ENCODE peak calls at places on chromosomes 7 and 10, in four cellular contexts. C, D, K and N are unnamed samples.

GRCh38 chr10:117004627-117005453 is at the start of gene SHTN1:
- DNase-seq in C (no peak), D (peak; percentile 70), K (peak; percentile 78), N (no peak)

GRCh38 chr7:102122026-102122425 is 164.6 kb upstream of the SH2B2 start:
- DNase-seq in C (peak; percentile 37), D (no peak), K (no peak), N (no peak)

GRCh38 chr10:113538131-113538530 is 14.7 kb upstream of the HABP2 start:
- DNase-seq in C (no peak), D (no peak), K (no peak), N (no peak)

GRCh38 chr10:109862738-109863137 is 60.6 kb downstream of the XPNPEP1 start:
- DNase-seq in C (no peak), D (no peak), K (no peak), N (no peak)

GRCh38 chr7:22694597-22695207 is 32.3 kb upstream of the IL6 start:
- DNase-seq in C (no peak), D (no peak), K (no peak), N (no peak)

GRCh38 chr10:4677296-4678021 is 148.5 kb upstream of the AKR1E2 start:
- DNase-seq in C (no peak), D (no peak), K (no peak), N (no peak)

GRCh38 chr7:26199301-26200112 is 1.0 kb downstream of the HNRNPA2B1 start:
- DNase-seq in C (no peak), D (no peak), K (no peak), N (no peak)

GRCh38 chr10:123965973-123966895 is 74.6 kb upstream of the CPXM2 start:
- DNase-seq in C (no peak), D (peak; percentile 23), K (peak; percentile 38), N (no peak)

GRCh38 chr7:12289996-12290395 is 78.9 kb downstream of the TMEM106B start:
- DNase-seq in C (no peak), D (no peak), K (no peak), N (no peak)

GRCh38 chr7:2553108-2553507 is 2.2 kb downstream of the BRAT1 start:
- DNase-seq in C (no peak), D (no peak), K (no peak), N (no peak)

GRCh38 chr10:128018236-128018635 is 108.0 kb downstream of the MKI67 start:
- DNase-seq in C (no peak), D (no peak), K (no peak), N (no peak)

GRCh38 chr7:155861480-155861868 is 49.2 kb upstream of the SHH start:
- DNase-seq in C (no peak), D (no peak), K (peak; percentile 35), N (no peak)

GRCh38 chr10:92689663-92690210 is at the start of gene HHEX:
- DNase-seq in C (no peak), D (peak; percentile 56), K (no peak), N (no peak)

GRCh38 chr10:92688927-92689662 is 660 bp upstream of the HHEX start:
- DNase-seq in C (no peak), D (peak; percentile 55), K (peak; percentile 76), N (no peak)

GRCh38 chr10:92691042-92691590 is 1.4 kb downstream of the HHEX start:
- DNase-seq in C (no peak), D (no peak), K (peak; percentile 60), N (no peak)

GRCh38 chr10:92690211-92691041 is 671 bp downstream of the HHEX start:
- DNase-seq in C (no peak), D (no peak), K (peak; percentile 69), N (no peak)

DNA sequence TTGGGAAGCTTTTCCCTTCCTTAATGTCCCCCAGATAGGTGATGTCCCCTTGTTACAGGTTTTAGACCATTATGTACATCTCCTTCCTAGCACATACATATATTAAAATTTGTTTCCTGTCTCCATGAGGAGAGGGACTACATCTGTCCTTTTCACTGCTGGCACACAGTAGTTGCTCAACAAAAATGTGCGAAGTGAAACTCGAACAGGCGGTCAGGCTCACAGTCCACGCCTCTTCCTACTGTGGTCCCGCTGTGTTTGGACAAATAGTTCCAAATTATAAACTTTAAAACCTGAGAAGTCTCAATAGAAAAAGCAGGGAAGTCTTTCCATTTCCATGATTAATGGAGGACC is 1.2 kb upstream of the HHEX start:
- DNase-seq in C (no peak), D (no peak), K (no peak), N (no peak)
- H3K9ac ChIP-seq in C (no peak overlapping the region), D (peak overlapping the region; percentile 82), K (no peak overlapping the region), N (no peak overlapping the region)

DNA sequence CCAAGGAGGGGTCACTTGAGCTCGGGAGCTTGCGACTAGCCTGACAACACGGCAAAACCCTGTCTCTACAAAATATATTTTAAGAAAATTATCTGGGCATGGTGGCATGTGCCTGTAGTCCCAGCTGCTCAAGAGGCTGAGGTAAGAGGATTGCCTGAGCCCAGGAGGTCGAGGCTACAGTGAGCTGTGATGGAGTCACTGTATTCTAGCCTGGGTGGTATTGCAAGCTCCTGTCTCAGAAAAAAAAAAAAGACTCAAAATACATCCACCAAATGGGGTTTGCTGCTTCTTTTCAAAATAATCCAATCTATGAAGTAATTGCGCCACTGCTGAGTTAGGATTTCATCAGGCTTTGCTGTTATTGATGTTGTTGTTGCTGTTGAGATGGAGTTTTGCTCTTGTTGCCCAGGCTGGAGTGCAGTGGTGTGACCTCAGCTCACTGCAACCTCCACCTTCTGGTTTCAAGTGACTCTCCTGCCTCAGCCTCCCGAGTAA is 11.1 kb upstream of the VIM start:
- DNase-seq in C (no peak), D (no peak), K (no peak), N (no peak)
- TF ChIP-seq SUZ12 in C (no peak), D (no peak), K (no peak), N (no peak)

GRCh38 chr7:85006754-85007153 is 180.1 kb downstream of the SEMA3D start:
- DNase-seq in C (no peak), D (no peak), K (no peak), N (no peak)

GRCh38 chr7:84999450-84999849 is 187.4 kb downstream of the SEMA3D start:
- DNase-seq in C (no peak), D (no peak), K (no peak), N (no peak)

GRCh38 chr7:85001493-85002345 is 185.1 kb downstream of the SEMA3D start:
- DNase-seq in C (no peak), D (no peak), K (no peak), N (no peak)

GRCh38 chr7:85000973-85001372 is 185.9 kb downstream of the SEMA3D start:
- DNase-seq in C (no peak), D (no peak), K (no peak), N (no peak)

DNA sequence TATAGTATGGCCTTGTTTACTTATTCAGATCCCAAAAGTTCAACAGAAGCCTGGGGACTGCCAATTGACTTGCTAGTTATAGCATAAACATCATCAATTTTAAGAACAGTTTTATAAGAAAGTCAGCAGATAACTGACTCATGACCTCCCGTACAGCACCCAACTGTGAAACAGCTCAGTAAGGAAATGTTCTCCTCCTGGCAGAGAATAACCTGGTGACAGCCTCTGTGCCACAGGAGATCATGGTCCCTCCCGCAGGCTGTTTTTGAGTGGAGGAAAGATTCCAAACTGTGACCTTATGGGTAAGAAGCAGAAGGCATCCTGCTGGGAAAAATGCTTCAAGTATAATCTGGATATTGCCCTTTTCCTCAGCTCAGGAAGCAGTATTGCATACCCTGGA is 182.5 kb downstream of the SEMA3D start:
- DNase-seq in C (no peak), D (no peak), K (no peak), N (no peak)
- TF ChIP-seq ZNF274 in C (no peak), D (no peak), K (no peak), N (no peak)

GRCh38 chr10:114780610-114781184 is 40.9 kb upstream of the FHIP2A start:
- DNase-seq in C (no peak), D (no peak), K (no peak), N (no peak)
- H3K9ac ChIP-seq in C (no peak overlapping the region), D (no peak overlapping the region), K (no peak overlapping the region), N (no peak overlapping the region)

GRCh38 chr7:43649755-43650274 is 66.9 kb downstream of the STK17A start:
- DNase-seq in C (peak; percentile 97), D (no peak), K (no peak), N (no peak)
- TF ChIP-seq SUZ12 in C (no peak), D (no peak), K (no peak), N (no peak)

GRCh38 chr7:42722198-42722597 is 189.7 kb downstream of the C7orf25 start:
- DNase-seq in C (no peak), D (no peak), K (no peak), N (no peak)

GRCh38 chr7:42722726-42723125 is 189.1 kb downstream of the C7orf25 start:
- DNase-seq in C (no peak), D (no peak), K (no peak), N (no peak)

GRCh38 chr7:42726066-42726785 is 185.6 kb downstream of the C7orf25 start:
- DNase-seq in C (no peak), D (no peak), K (no peak), N (no peak)

DNA sequence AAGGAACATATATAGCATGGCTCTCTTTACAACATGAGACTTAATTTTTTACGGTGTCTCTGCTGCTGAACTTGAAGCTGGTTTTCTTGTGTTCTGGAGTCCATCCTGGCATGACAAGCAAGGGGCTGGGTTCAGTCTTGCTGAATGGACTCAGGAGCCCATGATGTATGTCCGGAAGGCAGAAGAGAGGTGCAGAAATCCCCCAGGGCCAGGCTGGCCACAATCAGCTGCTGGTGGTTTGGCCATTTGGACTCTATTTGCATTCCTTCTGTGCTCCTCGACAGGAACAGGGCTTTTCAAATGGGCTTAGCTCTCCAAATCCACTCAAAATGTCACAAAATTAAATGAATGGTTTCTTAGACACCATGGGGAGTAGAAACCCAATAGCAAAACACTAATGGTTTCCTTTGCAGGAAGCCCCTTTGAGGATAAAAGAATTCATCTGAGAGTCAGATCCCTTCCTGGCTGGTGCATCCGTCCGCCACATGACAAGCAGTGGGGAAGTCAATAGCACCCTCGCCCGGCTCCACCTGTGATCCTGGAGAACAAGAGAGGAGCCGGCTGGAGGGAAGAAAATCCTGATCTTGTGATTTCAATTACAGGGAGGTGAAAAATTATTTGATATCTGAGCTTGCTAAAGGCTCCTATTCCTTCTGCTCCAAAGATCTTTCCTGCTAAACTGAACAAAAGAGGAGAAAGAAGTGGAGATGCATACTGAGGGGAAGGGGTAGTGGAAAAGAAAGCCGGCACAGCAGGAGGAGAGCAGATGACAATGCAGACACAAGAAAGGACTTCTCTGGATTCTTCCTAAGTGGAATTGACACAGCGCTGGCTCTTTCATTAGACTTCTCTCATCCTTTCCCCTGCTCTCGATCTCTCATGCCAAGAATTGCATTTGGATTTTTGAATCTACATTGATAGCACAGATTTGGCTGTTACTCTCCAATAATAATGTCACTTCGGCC is 190.7 kb downstream of the C7orf25 start:
- DNase-seq in C (no peak), D (no peak), K (no peak), N (peak; percentile 15)
- TF ChIP-seq ZNF274 in C (no peak), D (no peak), K (no peak), N (no peak)

GRCh38 chr10:74099836-74100235 is 50.8 kb downstream of the AP3M1 start:
- DNase-seq in C (no peak), D (no peak), K (no peak), N (no peak)
- H3K9ac ChIP-seq in C (no peak overlapping the region), D (no peak overlapping the region), K (no peak overlapping the region), N (no peak overlapping the region)